ENCODE peak calls at places on chromosomes 2 and 18, in six cellular contexts. H is lower lobe of right lung, Q is LNCaP clone FGC, P is BE2C, D is PC-3, Y is AG08396. U is an unnamed sample.

GRCh38 chr2:67772216-67773180 is 290.3 kb downstream of the C1D start:
- DNase-seq in H (no peak), Q (no peak), P (no peak), D (no peak), Y (no peak), U (no peak)

GRCh38 chr18:21341141-21341540 is 99.1 kb downstream of the GREB1L start:
- DNase-seq in H (no peak), Q (no peak), P (no peak), D (peak; percentile 82), Y (no peak), U (peak; percentile 76)

GRCh38 chr2:141348481-141348880 is 782.3 kb downstream of the LRP1B start:
- DNase-seq in H (no peak), Q (no peak), P (no peak), D (no peak), Y (no peak), U (no peak)

GRCh38 chr2:236988690-236989639 is 96.7 kb upstream of the COPS8 start:
- DNase-seq in H (peak; percentile 81), Q (no peak), P (no peak), D (no peak), Y (no peak), U (no peak)

GRCh38 chr2:234091883-234092282 is 41.4 kb downstream of the SPP2 start:
- DNase-seq in H (no peak), Q (no peak), P (no peak), D (no peak), Y (no peak), U (peak; percentile 31)

GRCh38 chr2:129828829-129829228 is 150.6 kb upstream of the RAB6C start:
- DNase-seq in H (no peak), Q (no peak), P (no peak), D (no peak), Y (no peak), U (no peak)

GRCh38 chr2:148640767-148641166 is 3.8 kb upstream of the EPC2 start:
- DNase-seq in H (no peak), Q (no peak), P (no peak), D (no peak), Y (no peak), U (no peak)

GRCh38 chr2:237156131-237156856 is 70.6 kb downstream of the COPS8 start:
- DNase-seq in H (no peak), Q (no peak), P (no peak), D (no peak), Y (peak; percentile 92), U (peak; percentile 43)

GRCh38 chr2:207768891-207769596 is 662 bp downstream of the FZD5 start:
- DNase-seq in H (peak; percentile 67), Q (no peak), P (peak; percentile 44), D (peak; percentile 39), Y (peak; percentile 54), U (peak; percentile 60)

GRCh38 chr2:160666019-160666676 is 172.5 kb upstream of the RBMS1 start:
- DNase-seq in H (no peak), Q (no peak), P (no peak), D (peak; percentile 97), Y (peak; percentile 83), U (peak; percentile 97)

GRCh38 chr2:212958757-212959295 is 192.6 kb downstream of the IKZF2 start:
- DNase-seq in H (no peak), Q (no peak), P (no peak), D (no peak), Y (no peak), U (peak; percentile 26)

GRCh38 chr2:85733121-85733960 is 20.4 kb upstream of the ATOH8 start:
- DNase-seq in H (no peak), Q (no peak), P (no peak), D (no peak), Y (no peak), U (no peak)

GRCh38 chr2:85772019-85772745 is 18.4 kb downstream of the ATOH8 start:
- DNase-seq in H (peak; percentile 94), Q (peak; percentile 62), P (peak; percentile 96), D (peak; percentile 97), Y (peak; percentile 96), U (peak; percentile 93)

GRCh38 chr2:9463698-9464034 is 10.7 kb upstream of the IAH1 start:
- DNase-seq in H (no peak), Q (no peak), P (no peak), D (no peak), Y (peak; percentile 34), U (no peak)

GRCh38 chr2:121151311-121152109 is 133.5 kb downstream of the TFCP2L1 start:
- DNase-seq in H (peak; percentile 86), Q (no peak), P (no peak), D (peak; percentile 77), Y (no peak), U (peak; percentile 72)

GRCh38 chr2:119059287-119059686 is 99.3 kb downstream of the C1QL2 start:
- DNase-seq in H (no peak), Q (no peak), P (no peak), D (no peak), Y (no peak), U (no peak)

GRCh38 chr18:75101916-75102315 is 107.0 kb downstream of the PTGR3 start:
- DNase-seq in H (no peak), Q (no peak), P (no peak), D (no peak), Y (no peak), U (no peak)

GRCh38 chr18:12741351-12741750 is 38.5 kb downstream of the PSMG2 start:
- DNase-seq in H (no peak), Q (no peak), P (peak; percentile 14), D (peak; percentile 99), Y (no peak), U (peak; percentile 98)